ENCODE peak calls at places on chromosome 2, in four cellular contexts. B, S, O and M are unnamed samples.

GRCh38 chr2:240472078-240472790 is 36.8 kb downstream of the GPC1 start:
- DNase-seq in B (no peak), S (no peak), O (no peak), M (no peak)

GRCh38 chr2:61759718-61760117 is 94.1 kb downstream of the FAM161A start:
- DNase-seq in B (no peak), S (no peak), O (no peak), M (no peak)

GRCh38 chr2:84223191-84223590 is 235.9 kb downstream of the SUCLG1 start:
- DNase-seq in B (no peak), S (no peak), O (no peak), M (no peak)

GRCh38 chr2:98936917-98937351 is 909 bp upstream of the CRACDL start:
- DNase-seq in B (no peak), S (no peak), O (no peak), M (no peak)

GRCh38 chr2:201507725-201508124 is 56.2 kb downstream of the STRADB start:
- DNase-seq in B (no peak), S (no peak), O (no peak), M (no peak)

GRCh38 chr2:120620025-120620793 is 115.5 kb upstream of the GLI2 start:
- DNase-seq in B (no peak), S (no peak), O (no peak), M (no peak)

GRCh38 chr2:86623549-86624547 is at the start of gene RNF103:
- DNase-seq in B (peak), S (peak), O (peak), M (peak)

GRCh38 chr2:201235865-201236811 is 24.2 kb upstream of the CASP8 start:
- DNase-seq in B (peak), S (no peak), O (no peak), M (peak)

GRCh38 chr2:220556658-220557057 is 929.2 kb downstream of the SLC4A3 start:
- DNase-seq in B (no peak), S (no peak), O (no peak), M (no peak)

GRCh38 chr2:95073856-95074662 is 47.5 kb downstream of the MRPS5 start:
- DNase-seq in B (no peak), S (no peak), O (no peak), M (no peak)

GRCh38 chr2:149989447-149990063 is 402.0 kb upstream of the MMADHC start:
- DNase-seq in B (peak), S (no peak), O (no peak), M (no peak)

GRCh38 chr2:241228860-241229516 is 40.5 kb downstream of the ANO7 start:
- DNase-seq in B (peak), S (no peak), O (no peak), M (no peak)

GRCh38 chr2:186617771-186618170 is 27.9 kb downstream of the ITGAV start:
- DNase-seq in B (no peak), S (no peak), O (no peak), M (no peak)

GRCh38 chr2:151207100-151207499 is 54.6 kb downstream of the RBM43 start:
- DNase-seq in B (no peak), S (no peak), O (no peak), M (no peak)

GRCh38 chr2:214311931-214312749 is 98.7 kb upstream of the VWC2L start:
- DNase-seq in B (no peak), S (no peak), O (no peak), M (no peak)

GRCh38 chr2:240792658-240793312 is 27.2 kb downstream of the KIF1A start:
- DNase-seq in B (no peak), S (no peak), O (no peak), M (no peak)

GRCh38 chr2:215410932-215411285 is 25.0 kb downstream of the FN1 start:
- DNase-seq in B (peak), S (no peak), O (no peak), M (no peak)

GRCh38 chr2:11500702-11501303 is 33.0 kb upstream of the GREB1 start:
- DNase-seq in B (no peak), S (no peak), O (peak), M (no peak)

GRCh38 chr2:70498054-70498453 is 55.6 kb downstream of the TGFA start:
- DNase-seq in B (peak), S (no peak), O (no peak), M (peak)

GRCh38 chr2:46014911-46015654 is 282.1 kb upstream of the EPAS1 start:
- DNase-seq in B (no peak), S (peak), O (no peak), M (no peak)

GRCh38 chr2:168894101-168894500 is 3.9 kb upstream of the SPC25 start:
- DNase-seq in B (no peak), S (no peak), O (no peak), M (peak)

GRCh38 chr2:70995227-70995729 is 605 bp upstream of the TEX261 start:
- DNase-seq in B (peak), S (no peak), O (no peak), M (peak)

GRCh38 chr2:567496-567864 is 109.7 kb downstream of the TMEM18 start:
- DNase-seq in B (no peak), S (no peak), O (no peak), M (no peak)

GRCh38 chr2:141379965-141380624 is 750.7 kb downstream of the LRP1B start:
- DNase-seq in B (no peak), S (no peak), O (no peak), M (no peak)

GRCh38 chr2:156356006-156356764 is 23.7 kb upstream of the NR4A2 start:
- DNase-seq in B (no peak), S (no peak), O (no peak), M (no peak)

GRCh38 chr2:76688732-76689131 is 833.4 kb downstream of the LRRTM4 start:
- DNase-seq in B (no peak), S (no peak), O (no peak), M (no peak)

GRCh38 chr2:8860239-8860638 is 22.8 kb upstream of the KIDINS220 start:
- DNase-seq in B (no peak), S (no peak), O (no peak), M (no peak)

GRCh38 chr2:236305964-236306605 is 41.9 kb upstream of the ASB18 start:
- DNase-seq in B (no peak), S (no peak), O (no peak), M (no peak)

GRCh38 chr2:40177366-40177765 is 274.5 kb downstream of the SLC8A1 start:
- DNase-seq in B (no peak), S (no peak), O (no peak), M (no peak)

GRCh38 chr2:64524604-64525322 is 635 bp downstream of the AFTPH start:
- DNase-seq in B (peak), S (no peak), O (no peak), M (no peak)

GRCh38 chr2:240913810-240914644 is 7.9 kb downstream of the CROCC2 start:
- DNase-seq in B (peak), S (peak), O (no peak), M (peak)

GRCh38 chr2:215921884-215922283 is 91.5 kb downstream of the MREG start:
- DNase-seq in B (peak), S (no peak), O (no peak), M (peak)

GRCh38 chr2:157082950-157083349 is 174.6 kb upstream of the GALNT5 start:
- DNase-seq in B (no peak), S (no peak), O (no peak), M (no peak)

GRCh38 chr2:241855245-241855887 is 3.3 kb downstream of the PDCD1 start:
- DNase-seq in B (no peak), S (no peak), O (no peak), M (no peak)

GRCh38 chr2:75896779-75897366 is 186.2 kb upstream of the GCFC2 start:
- DNase-seq in B (peak), S (peak), O (no peak), M (peak)

GRCh38 chr2:112839407-112840067 is 3.0 kb upstream of the IL1B start:
- DNase-seq in B (no peak), S (no peak), O (no peak), M (no peak)

GRCh38 chr2:177551989-177552413 is 159.4 kb downstream of the AGPS start:
- DNase-seq in B (no peak), S (no peak), O (no peak), M (peak)

GRCh38 chr2:196481323-196481695 is 158.2 kb upstream of the CCDC150 start:
- DNase-seq in B (no peak), S (no peak), O (no peak), M (no peak)

GRCh38 chr2:196482119-196483065 is 157.1 kb upstream of the CCDC150 start:
- DNase-seq in B (no peak), S (no peak), O (no peak), M (no peak)

GRCh38 chr2:196480653-196481322 is 158.7 kb upstream of the CCDC150 start:
- DNase-seq in B (no peak), S (no peak), O (no peak), M (no peak)

GRCh38 chr2:196478588-196478987 is 160.9 kb upstream of the CCDC150 start:
- DNase-seq in B (no peak), S (no peak), O (no peak), M (no peak)

DNA sequence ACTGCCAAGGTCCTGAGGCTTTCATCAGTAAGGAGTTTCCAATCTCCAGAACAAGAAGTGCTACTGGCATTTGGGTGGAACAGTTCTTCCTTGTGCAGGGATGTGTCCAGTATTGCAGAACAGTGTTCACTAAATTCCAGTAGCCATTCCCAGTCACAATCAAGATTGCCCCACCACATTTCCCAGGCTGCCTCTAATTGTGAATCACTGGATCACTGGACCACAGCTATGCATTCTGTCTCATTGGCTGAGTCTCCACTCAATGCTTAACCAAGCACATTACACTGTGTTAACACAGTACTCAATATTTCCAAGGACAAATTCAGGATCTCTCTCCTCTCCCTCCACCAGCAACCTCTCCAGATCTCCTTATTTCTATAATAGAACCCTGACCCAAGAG is 160.2 kb upstream of the CCDC150 start:
- DNase-seq in B (no peak), S (no peak), O (no peak), M (no peak)
- TF ChIP-seq HDAC6 in B (no peak), S (no peak), O (no peak), M (no peak)

GRCh38 chr2:219531639-219532377 is 11.8 kb downstream of the CHPF start:
- DNase-seq in B (no peak), S (no peak), O (no peak), M (no peak)
- TF ChIP-seq SP1 in B (no peak), S (no peak), O (no peak), M (no peak)

GRCh38 chr2:219099319-219099718 is 38.6 kb upstream of the IHH start:
- DNase-seq in B (no peak), S (no peak), O (no peak), M (no peak)
- TF ChIP-seq HDAC6 in B (no peak), S (no peak), O (no peak), M (no peak)

GRCh38 chr2:108364676-108365297 is 13.0 kb upstream of the SULT1C4 start:
- DNase-seq in B (peak), S (no peak), O (no peak), M (no peak)
- TF ChIP-seq SP1 in B (no peak), S (no peak), O (no peak), M (no peak)

GRCh38 chr2:153510996-153511395 is 32.4 kb upstream of the RPRM start:
- DNase-seq in B (no peak), S (no peak), O (no peak), M (no peak)

GRCh38 chr2:153509133-153509532 is 30.6 kb upstream of the RPRM start:
- DNase-seq in B (no peak), S (no peak), O (no peak), M (no peak)
- TF ChIP-seq HDAC6 in B (no peak), S (no peak), O (no peak), M (no peak)

DNA sequence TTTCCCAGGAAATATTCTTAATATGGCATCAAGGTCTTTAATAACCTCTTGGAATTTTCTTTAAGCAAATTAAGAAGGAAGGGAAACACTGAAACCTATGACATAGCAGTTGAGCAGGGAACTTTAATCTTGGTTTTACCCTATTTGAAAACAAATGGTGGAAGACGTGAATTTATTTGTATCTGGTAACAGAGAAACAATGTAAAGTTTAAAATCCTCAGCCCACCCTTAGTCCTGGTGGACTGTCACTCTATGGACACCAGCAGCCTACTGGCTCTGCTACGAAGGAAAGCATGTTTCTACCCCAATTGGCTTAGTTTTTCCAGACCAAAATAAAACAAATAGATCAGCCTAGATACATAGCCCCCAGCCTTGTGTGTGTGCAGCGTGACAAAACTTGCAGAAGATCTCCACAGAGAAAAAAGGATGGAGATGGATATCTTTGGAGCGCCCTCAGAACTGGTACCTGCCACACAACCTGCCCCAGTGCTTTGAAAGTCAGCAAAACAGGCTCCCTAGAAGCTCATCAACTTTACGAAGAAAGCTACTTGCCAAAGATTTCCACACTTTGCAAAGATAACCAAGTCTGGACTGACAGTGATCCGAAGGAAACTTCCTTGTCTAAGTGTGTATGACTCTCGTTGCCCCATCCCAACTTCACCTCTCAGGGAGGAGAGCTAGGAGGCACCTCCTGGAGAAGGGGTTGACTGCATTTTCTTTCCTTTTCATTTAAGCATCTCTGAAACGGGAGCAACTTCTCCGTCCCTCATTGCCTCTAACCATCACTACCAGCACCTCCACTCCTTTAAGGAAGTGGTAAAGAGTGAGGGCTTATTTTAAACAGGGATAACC is 7.3 kb downstream of the ZEB2 start:
- DNase-seq in B (no peak), S (no peak), O (no peak), M (no peak)
- TF ChIP-seq SP1 in B (no peak), S (no peak), O (no peak), M (no peak)

DNA sequence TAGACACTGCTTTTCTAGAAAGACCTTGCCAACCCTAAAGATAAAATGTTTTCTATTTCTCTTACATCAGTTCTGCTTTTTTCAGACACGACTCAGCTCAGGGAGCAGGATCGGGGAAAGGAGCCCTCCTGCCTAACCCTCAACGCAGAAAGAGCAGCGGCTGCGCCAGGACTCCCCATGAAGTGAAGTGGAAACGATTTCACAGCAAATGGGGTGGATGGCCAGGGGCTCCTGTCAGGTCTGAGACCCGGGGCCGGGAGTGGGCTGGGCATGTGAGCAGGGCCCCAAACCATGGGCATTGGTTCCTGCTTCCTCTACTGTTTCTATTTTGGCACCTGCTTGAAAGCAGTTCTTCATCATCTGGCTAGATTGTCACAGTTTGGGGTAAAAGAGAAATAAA is 89.4 kb upstream of the PXDN start:
- DNase-seq in B (no peak), S (no peak), O (no peak), M (no peak)
- TF ChIP-seq HDAC6 in B (no peak), S (no peak), O (no peak), M (no peak)

GRCh38 chr2:231821908-231822307 is 35.7 kb downstream of the COPS7B start:
- DNase-seq in B (no peak), S (no peak), O (no peak), M (no peak)
- TF ChIP-seq SP1 in B (no peak), S (no peak), O (no peak), M (no peak)